ENCODE peak calls at places on chromosomes 16 and 17, in five cellular contexts. One of them, this sample, is unnamed. For H4K20me1, the result is how much of the 10 kb centered on the place peaks cover.

GRCh38 chr17:19986941-19987714 is 9.5 kb upstream of the AKAP10 start:
- DNase-seq in OCI-LY7: no peak
- DNase-seq in K562: no peak
- DNase-seq in GM23338: peak
- DNase-seq in neural progenitor cell: no peak
- DNase-seq in this sample: no peak

GRCh38 chr17:57677858-57678257 is 67.2 kb downstream of the CCDC182 start:
- DNase-seq in neural progenitor cell: no peak
- DNase-seq in K562: no peak
- DNase-seq in OCI-LY7: no peak
- DNase-seq in GM23338: no peak
- DNase-seq in this sample: no peak

GRCh38 chr17:50863221-50863843 is 2.8 kb downstream of the TOB1 start:
- DNase-seq in neural progenitor cell: peak
- DNase-seq in GM23338: peak
- DNase-seq in OCI-LY7: peak
- DNase-seq in K562: no peak
- DNase-seq in this sample: no peak

GRCh38 chr17:16470302-16470701 is 21.7 kb downstream of the LRRC75A start:
- DNase-seq in OCI-LY7: no peak
- DNase-seq in GM23338: no peak
- DNase-seq in neural progenitor cell: no peak
- DNase-seq in K562: no peak
- DNase-seq in this sample: no peak

GRCh38 chr17:63173450-63173849 is 207.4 kb downstream of the TANC2 start:
- DNase-seq in OCI-LY7: no peak
- DNase-seq in GM23338: no peak
- DNase-seq in neural progenitor cell: no peak
- DNase-seq in K562: no peak
- DNase-seq in this sample: no peak

GRCh38 chr16:76386784-76387183 is 109.6 kb downstream of the CNTNAP4 start:
- DNase-seq in neural progenitor cell: no peak
- DNase-seq in OCI-LY7: no peak
- DNase-seq in GM23338: no peak
- DNase-seq in K562: no peak
- DNase-seq in this sample: no peak

GRCh38 chr17:11986939-11987329 is 10.3 kb downstream of the ZNF18 start:
- DNase-seq in neural progenitor cell: peak
- DNase-seq in K562: peak
- DNase-seq in GM23338: peak
- DNase-seq in OCI-LY7: peak
- DNase-seq in this sample: no peak

GRCh38 chr17:61579961-61580360 is 11.1 kb downstream of the NACA2 start:
- DNase-seq in neural progenitor cell: peak
- DNase-seq in OCI-LY7: no peak
- DNase-seq in GM23338: peak
- DNase-seq in K562: peak
- DNase-seq in this sample: no peak

GRCh38 chr16:51440096-51440495 is 289.0 kb upstream of the SALL1 start:
- DNase-seq in OCI-LY7: no peak
- DNase-seq in K562: no peak
- DNase-seq in GM23338: no peak
- DNase-seq in neural progenitor cell: peak
- DNase-seq in this sample: no peak

GRCh38 chr16:47461598-47462266 is 601 bp downstream of the PHKB start:
- DNase-seq in OCI-LY7: peak
- DNase-seq in K562: peak
- DNase-seq in neural progenitor cell: peak
- DNase-seq in GM23338: peak
- DNase-seq in this sample: no peak

GRCh38 chr17:7317161-7317803 is 2.1 kb upstream of the GPS2 start:
- DNase-seq in GM23338: no peak
- DNase-seq in K562: no peak
- DNase-seq in neural progenitor cell: no peak
- DNase-seq in OCI-LY7: no peak
- DNase-seq in this sample: no peak

GRCh38 chr17:8062807-8063483 is 24.1 kb downstream of the ALOX15B start:
- DNase-seq in OCI-LY7: no peak
- DNase-seq in GM23338: no peak
- DNase-seq in K562: peak
- DNase-seq in neural progenitor cell: no peak
- DNase-seq in this sample: no peak

GRCh38 chr17:81687770-81688541 is 4.1 kb downstream of the HGS start:
- DNase-seq in OCI-LY7: no peak
- DNase-seq in GM23338: no peak
- DNase-seq in neural progenitor cell: no peak
- DNase-seq in K562: no peak
- DNase-seq in this sample: no peak

GRCh38 chr16:50309527-50310307 is 43.4 kb downstream of the ADCY7 start:
- DNase-seq in K562: no peak
- DNase-seq in OCI-LY7: no peak
- DNase-seq in GM23338: no peak
- DNase-seq in neural progenitor cell: no peak
- DNase-seq in this sample: no peak

GRCh38 chr17:62601438-62601837 is 26.0 kb upstream of the MRC2 start:
- DNase-seq in GM23338: no peak
- DNase-seq in OCI-LY7: no peak
- DNase-seq in neural progenitor cell: no peak
- DNase-seq in K562: no peak
- DNase-seq in this sample: no peak

DNA sequence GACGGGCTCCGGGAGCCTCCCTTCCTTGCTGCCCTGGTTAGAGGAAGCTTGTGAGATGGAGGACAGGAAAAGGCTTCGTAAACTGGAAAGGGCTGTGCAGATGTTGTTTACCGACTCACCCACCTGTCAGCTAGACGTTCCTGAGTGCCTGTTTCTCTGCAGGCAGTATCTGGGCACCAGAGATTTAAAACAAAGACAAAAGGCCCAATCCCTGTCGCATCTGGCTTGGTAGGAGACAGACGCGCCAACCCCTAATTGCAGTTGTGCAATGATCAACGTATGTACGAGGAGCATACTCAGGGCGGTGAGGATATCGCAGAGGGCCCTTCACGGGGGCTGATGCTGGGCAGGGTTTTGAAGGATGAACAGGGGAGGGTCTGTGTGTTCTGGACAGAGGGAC is 77.2 kb downstream of the RAI1 start:
- DNase-seq in neural progenitor cell: no peak
- DNase-seq in OCI-LY7: peak
- DNase-seq in GM23338: no peak
- DNase-seq in K562: no peak
- DNase-seq in this sample: no peak
- H4K20me1 ChIP-seq in neural progenitor cell: half or more
- H4K20me1 ChIP-seq in OCI-LY7: under half
- H4K20me1 ChIP-seq in GM23338: under half
- H4K20me1 ChIP-seq in K562: under half
- H4K20me1 ChIP-seq in this sample: under half

GRCh38 chr16:29995911-29996772 is at the start of gene INO80E:
- DNase-seq in GM23338: peak
- DNase-seq in neural progenitor cell: peak
- DNase-seq in OCI-LY7: peak
- DNase-seq in K562: peak
- DNase-seq in this sample: peak
- H4K20me1 ChIP-seq in GM23338: under half
- H4K20me1 ChIP-seq in neural progenitor cell: under half
- H4K20me1 ChIP-seq in OCI-LY7: under half
- H4K20me1 ChIP-seq in K562: under half
- H4K20me1 ChIP-seq in this sample: under half

GRCh38 chr16:11903906-11904305 is 11.8 kb downstream of the GSPT1 start:
- DNase-seq in GM23338: no peak
- DNase-seq in K562: no peak
- DNase-seq in OCI-LY7: no peak
- DNase-seq in neural progenitor cell: no peak
- DNase-seq in this sample: no peak
- H4K20me1 ChIP-seq in GM23338: half or more
- H4K20me1 ChIP-seq in K562: under half
- H4K20me1 ChIP-seq in OCI-LY7: under half
- H4K20me1 ChIP-seq in neural progenitor cell: half or more
- H4K20me1 ChIP-seq in this sample: under half

GRCh38 chr16:81469183-81469677 is 24.6 kb downstream of the CMIP start:
- DNase-seq in K562: peak
- DNase-seq in OCI-LY7: no peak
- DNase-seq in GM23338: no peak
- DNase-seq in neural progenitor cell: no peak
- DNase-seq in this sample: no peak
- H4K20me1 ChIP-seq in K562: under half
- H4K20me1 ChIP-seq in OCI-LY7: under half
- H4K20me1 ChIP-seq in GM23338: half or more
- H4K20me1 ChIP-seq in neural progenitor cell: half or more
- H4K20me1 ChIP-seq in this sample: under half

GRCh38 chr17:76048025-76048605 is 21.0 kb upstream of the EVPL start:
- DNase-seq in GM23338: no peak
- DNase-seq in OCI-LY7: peak
- DNase-seq in K562: no peak
- DNase-seq in neural progenitor cell: no peak
- DNase-seq in this sample: no peak
- H4K20me1 ChIP-seq in GM23338: under half
- H4K20me1 ChIP-seq in OCI-LY7: under half
- H4K20me1 ChIP-seq in K562: under half
- H4K20me1 ChIP-seq in neural progenitor cell: under half
- H4K20me1 ChIP-seq in this sample: under half

This sample was measured in H1.